ENCODE peak calls at places on chromosomes 2 and 18, in six cellular contexts. One of them, this sample, is unnamed.

GRCh38 chr18:45910405-45911023 is 56.6 kb downstream of the EPG5 start:
- DNase-seq in lung: peak; percentile 44
- DNase-seq in sigmoid colon: no peak
- DNase-seq in fibroblast of lung: peak; percentile 26
- DNase-seq in BE2C: peak; percentile 51
- DNase-seq in brain microvascular endothelial cell: peak; percentile 26
- DNase-seq in this sample: peak; percentile 46

GRCh38 chr2:234146087-234146826 is 95.8 kb downstream of the SPP2 start:
- DNase-seq in BE2C: no peak
- DNase-seq in brain microvascular endothelial cell: peak; percentile 85
- DNase-seq in sigmoid colon: no peak
- DNase-seq in lung: no peak
- DNase-seq in fibroblast of lung: peak; percentile 97
- DNase-seq in this sample: peak; percentile 79

GRCh38 chr2:233950078-233950825 is 33.1 kb downstream of the TRPM8 start:
- DNase-seq in lung: no peak
- DNase-seq in fibroblast of lung: no peak
- DNase-seq in brain microvascular endothelial cell: no peak
- DNase-seq in BE2C: no peak
- DNase-seq in sigmoid colon: no peak
- DNase-seq in this sample: no peak

GRCh38 chr2:169625781-169626180 is 41.6 kb downstream of the PPIG start:
- DNase-seq in BE2C: no peak
- DNase-seq in sigmoid colon: no peak
- DNase-seq in lung: no peak
- DNase-seq in brain microvascular endothelial cell: no peak
- DNase-seq in fibroblast of lung: no peak
- DNase-seq in this sample: no peak

GRCh38 chr2:60899230-60899891 is 18.0 kb downstream of the REL start:
- DNase-seq in fibroblast of lung: no peak
- DNase-seq in sigmoid colon: no peak
- DNase-seq in brain microvascular endothelial cell: no peak
- DNase-seq in BE2C: no peak
- DNase-seq in lung: no peak
- DNase-seq in this sample: no peak

GRCh38 chr2:211114826-211115450 is 558.5 kb downstream of the CPS1 start:
- DNase-seq in sigmoid colon: no peak
- DNase-seq in fibroblast of lung: peak; percentile 94
- DNase-seq in BE2C: no peak
- DNase-seq in brain microvascular endothelial cell: peak; percentile 21
- DNase-seq in lung: no peak
- DNase-seq in this sample: no peak

GRCh38 chr2:64492821-64493220 is 31.3 kb upstream of the AFTPH start:
- DNase-seq in brain microvascular endothelial cell: no peak
- DNase-seq in BE2C: no peak
- DNase-seq in fibroblast of lung: no peak
- DNase-seq in sigmoid colon: no peak
- DNase-seq in lung: no peak
- DNase-seq in this sample: no peak

GRCh38 chr2:241317391-241317790 is 1.7 kb downstream of the SEPTIN2 start:
- DNase-seq in fibroblast of lung: no peak
- DNase-seq in lung: no peak
- DNase-seq in brain microvascular endothelial cell: no peak
- DNase-seq in sigmoid colon: no peak
- DNase-seq in BE2C: no peak
- DNase-seq in this sample: no peak

GRCh38 chr18:75226301-75226955 is 15.8 kb downstream of the TSHZ1 start:
- DNase-seq in sigmoid colon: no peak
- DNase-seq in fibroblast of lung: peak; percentile 51
- DNase-seq in brain microvascular endothelial cell: no peak
- DNase-seq in lung: no peak
- DNase-seq in BE2C: peak; percentile 58
- DNase-seq in this sample: peak; percentile 38

GRCh38 chr18:51151568-51152511 is 45.6 kb downstream of the MEX3C start:
- DNase-seq in BE2C: no peak
- DNase-seq in sigmoid colon: no peak
- DNase-seq in brain microvascular endothelial cell: no peak
- DNase-seq in lung: no peak
- DNase-seq in fibroblast of lung: no peak
- DNase-seq in this sample: no peak

GRCh38 chr2:63424329-63425078 is 163.8 kb downstream of the WDPCP start:
- DNase-seq in fibroblast of lung: peak; percentile 12
- DNase-seq in sigmoid colon: no peak
- DNase-seq in BE2C: peak; percentile 15
- DNase-seq in lung: no peak
- DNase-seq in brain microvascular endothelial cell: peak; percentile 59
- DNase-seq in this sample: peak; percentile 60

DNA sequence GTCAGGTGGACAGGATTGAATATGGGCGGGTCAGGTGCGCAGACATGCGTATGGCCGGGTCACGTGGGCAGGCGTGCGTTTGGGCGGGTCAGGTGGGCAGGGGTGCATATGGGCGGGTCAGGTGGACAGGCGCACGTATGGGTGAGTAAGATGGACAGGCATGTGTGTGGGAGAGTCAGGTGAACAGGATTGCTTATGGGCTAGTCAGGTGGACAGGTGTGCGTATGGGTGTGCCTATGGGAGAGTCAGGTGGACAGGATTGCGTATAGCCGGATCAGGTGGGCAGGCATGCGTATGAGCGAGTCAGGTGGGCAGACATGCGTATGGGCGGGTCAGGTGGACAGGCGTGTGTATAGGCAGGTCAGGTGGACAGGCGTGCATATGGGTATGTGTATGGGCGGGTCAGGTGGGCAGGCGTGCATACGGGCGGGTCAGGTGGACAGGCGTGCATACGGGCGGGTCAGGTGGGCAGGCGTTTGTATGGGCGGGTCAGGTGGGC is 30.3 kb upstream of the KLF11 start:
- DNase-seq in lung: no peak
- DNase-seq in brain microvascular endothelial cell: no peak
- DNase-seq in fibroblast of lung: no peak
- DNase-seq in BE2C: no peak
- DNase-seq in sigmoid colon: peak; percentile 67
- DNase-seq in this sample: no peak
- TF ChIP-seq CTCF in lung: no peak
- TF ChIP-seq CTCF in brain microvascular endothelial cell: no peak
- TF ChIP-seq CTCF in fibroblast of lung: no peak
- TF ChIP-seq CTCF in BE2C: no peak
- TF ChIP-seq CTCF in sigmoid colon: no peak
- TF ChIP-seq CTCF in this sample: no peak

GRCh38 chr2:231663458-231664290 is 44.7 kb upstream of the PTMA start:
- DNase-seq in sigmoid colon: no peak
- DNase-seq in brain microvascular endothelial cell: no peak
- DNase-seq in lung: no peak
- DNase-seq in fibroblast of lung: no peak
- DNase-seq in BE2C: no peak
- DNase-seq in this sample: no peak

GRCh38 chr2:231664727-231665126 is 43.6 kb upstream of the PTMA start:
- DNase-seq in fibroblast of lung: no peak
- DNase-seq in sigmoid colon: no peak
- DNase-seq in brain microvascular endothelial cell: no peak
- DNase-seq in BE2C: no peak
- DNase-seq in lung: no peak
- DNase-seq in this sample: peak; percentile 67

GRCh38 chr2:231666171-231667095 is 41.9 kb upstream of the PTMA start:
- DNase-seq in BE2C: peak; percentile 76
- DNase-seq in lung: peak; percentile 95
- DNase-seq in sigmoid colon: peak; percentile 99
- DNase-seq in fibroblast of lung: peak; percentile 86
- DNase-seq in brain microvascular endothelial cell: peak; percentile 78
- DNase-seq in this sample: peak; percentile 96

GRCh38 chr2:231667096-231667427 is 41.3 kb upstream of the PTMA start:
- DNase-seq in fibroblast of lung: no peak
- DNase-seq in lung: no peak
- DNase-seq in BE2C: no peak
- DNase-seq in brain microvascular endothelial cell: no peak
- DNase-seq in sigmoid colon: no peak
- DNase-seq in this sample: no peak

GRCh38 chr2:231665208-231665921 is 43.0 kb upstream of the PTMA start:
- DNase-seq in lung: no peak
- DNase-seq in BE2C: no peak
- DNase-seq in brain microvascular endothelial cell: no peak
- DNase-seq in fibroblast of lung: no peak
- DNase-seq in sigmoid colon: no peak
- DNase-seq in this sample: no peak
- H3K4me3 ChIP-seq in lung: no peak overlapping the region
- H3K4me3 ChIP-seq in BE2C: no peak overlapping the region
- H3K4me3 ChIP-seq in brain microvascular endothelial cell: no peak overlapping the region
- H3K4me3 ChIP-seq in fibroblast of lung: peak overlapping the region; percentile 50
- H3K4me3 ChIP-seq in sigmoid colon: peak overlapping the region; percentile 29
- H3K4me3 ChIP-seq in this sample: no peak overlapping the region

DNA sequence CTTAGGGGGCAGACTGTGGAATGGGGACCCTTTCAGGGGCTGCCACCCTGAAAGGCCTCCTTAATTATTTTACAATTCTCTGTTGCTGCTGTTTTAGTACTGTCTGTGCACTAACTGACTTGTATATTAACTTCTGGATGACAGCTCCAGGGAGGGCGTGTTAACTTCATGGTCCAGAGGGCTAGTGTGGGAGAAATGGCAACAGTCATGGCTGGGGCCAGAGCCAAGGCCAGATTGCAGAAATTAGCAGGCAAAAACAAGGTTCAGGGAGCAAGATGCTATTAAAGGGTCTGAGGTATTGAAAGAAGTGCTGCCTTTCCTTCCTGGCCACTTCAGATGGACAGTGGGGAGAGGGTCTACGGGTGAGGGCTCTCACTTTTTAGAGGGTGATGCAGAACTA is 9.1 kb downstream of the WIPF1 start:
- DNase-seq in brain microvascular endothelial cell: no peak
- DNase-seq in fibroblast of lung: no peak
- DNase-seq in sigmoid colon: no peak
- DNase-seq in BE2C: no peak
- DNase-seq in lung: no peak
- DNase-seq in this sample: no peak
- TF ChIP-seq CTCF in brain microvascular endothelial cell: no peak
- TF ChIP-seq CTCF in fibroblast of lung: no peak
- TF ChIP-seq CTCF in sigmoid colon: no peak
- TF ChIP-seq CTCF in BE2C: no peak
- TF ChIP-seq CTCF in lung: no peak
- TF ChIP-seq CTCF in this sample: no peak

DNA sequence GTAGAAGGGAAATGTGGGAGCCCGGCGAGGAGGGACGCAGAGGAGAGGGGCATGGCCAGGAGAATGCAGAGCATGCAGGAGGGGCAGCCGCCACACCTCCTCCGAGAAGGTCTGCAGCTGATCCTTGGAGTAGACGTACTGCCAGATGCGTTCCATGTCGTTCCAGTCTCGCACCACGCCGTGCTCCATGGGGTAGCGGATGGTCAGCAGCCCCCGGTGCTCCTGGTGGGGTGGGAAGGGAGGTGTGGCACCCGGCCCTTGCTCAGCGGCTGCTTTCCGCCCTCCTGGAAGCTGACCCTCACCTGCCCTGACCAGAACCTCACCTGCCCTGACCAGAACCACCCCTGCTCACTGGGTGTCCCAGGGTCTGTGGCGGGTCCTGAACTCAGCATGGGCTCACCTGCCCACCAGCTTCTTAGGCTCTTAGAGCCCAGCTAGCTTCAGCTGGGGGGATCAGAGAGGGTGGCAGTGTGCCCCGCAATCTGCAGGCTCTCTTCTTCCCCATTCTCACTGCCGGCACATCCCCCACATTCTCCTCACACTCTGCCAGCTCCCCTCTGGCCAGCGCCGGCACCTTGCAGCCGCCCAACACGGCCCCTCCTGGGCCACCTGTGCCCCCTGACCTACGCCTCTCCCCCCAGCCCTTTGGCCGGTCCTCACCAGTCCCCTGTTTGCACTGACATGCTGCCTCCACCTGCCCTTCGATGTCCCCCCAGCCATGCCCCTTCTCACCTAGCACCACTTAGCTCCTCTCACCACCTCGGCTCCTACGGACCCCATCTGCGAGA is 4.4 kb downstream of the ACTR1B start:
- DNase-seq in BE2C: no peak
- DNase-seq in fibroblast of lung: no peak
- DNase-seq in sigmoid colon: no peak
- DNase-seq in brain microvascular endothelial cell: no peak
- DNase-seq in lung: no peak
- DNase-seq in this sample: no peak
- H3K4me3 ChIP-seq in BE2C: no peak overlapping the region
- H3K4me3 ChIP-seq in fibroblast of lung: no peak overlapping the region
- H3K4me3 ChIP-seq in sigmoid colon: no peak overlapping the region
- H3K4me3 ChIP-seq in brain microvascular endothelial cell: no peak overlapping the region
- H3K4me3 ChIP-seq in lung: no peak overlapping the region
- H3K4me3 ChIP-seq in this sample: no peak overlapping the region

GRCh38 chr2:222239945-222240675 is 58.7 kb downstream of the PAX3 start:
- DNase-seq in fibroblast of lung: no peak
- DNase-seq in brain microvascular endothelial cell: no peak
- DNase-seq in sigmoid colon: no peak
- DNase-seq in lung: no peak
- DNase-seq in BE2C: no peak
- DNase-seq in this sample: no peak
- TF ChIP-seq CTCF in fibroblast of lung: no peak
- TF ChIP-seq CTCF in brain microvascular endothelial cell: no peak
- TF ChIP-seq CTCF in sigmoid colon: no peak
- TF ChIP-seq CTCF in lung: no peak
- TF ChIP-seq CTCF in BE2C: no peak
- TF ChIP-seq CTCF in this sample: no peak

GRCh38 chr2:68721482-68722071 is 13.0 kb upstream of the ARHGAP25 start:
- DNase-seq in BE2C: no peak
- DNase-seq in sigmoid colon: no peak
- DNase-seq in fibroblast of lung: no peak
- DNase-seq in lung: no peak
- DNase-seq in brain microvascular endothelial cell: no peak
- DNase-seq in this sample: no peak
- H3K4me3 ChIP-seq in BE2C: no peak overlapping the region
- H3K4me3 ChIP-seq in sigmoid colon: no peak overlapping the region
- H3K4me3 ChIP-seq in fibroblast of lung: no peak overlapping the region
- H3K4me3 ChIP-seq in lung: no peak overlapping the region
- H3K4me3 ChIP-seq in brain microvascular endothelial cell: no peak overlapping the region
- H3K4me3 ChIP-seq in this sample: no peak overlapping the region

GRCh38 chr2:144152817-144153271 is 367.1 kb downstream of the ZEB2 start:
- DNase-seq in sigmoid colon: no peak
- DNase-seq in BE2C: no peak
- DNase-seq in fibroblast of lung: peak; percentile 79
- DNase-seq in lung: no peak
- DNase-seq in brain microvascular endothelial cell: peak; percentile 76
- DNase-seq in this sample: peak; percentile 57
- TF ChIP-seq CTCF in sigmoid colon: no peak
- TF ChIP-seq CTCF in BE2C: peak; percentile 3
- TF ChIP-seq CTCF in fibroblast of lung: no peak
- TF ChIP-seq CTCF in lung: no peak
- TF ChIP-seq CTCF in brain microvascular endothelial cell: peak; percentile 25
- TF ChIP-seq CTCF in this sample: no peak